ENCODE peak calls at places on chromosomes 3 and 15, in five cellular contexts. X is H1, J is HCT116, M is GM12878, F is A549. S is an unnamed sample.

GRCh38 chr3:129775870-129776269 is 117.6 kb downstream of the TMCC1 start:
- DNase-seq in X (no peak), J (no peak), M (no peak), F (no peak), S (no peak)

GRCh38 chr3:127831723-127832172 is 9.4 kb upstream of the MGLL start:
- DNase-seq in X (peak; percentile 82), J (no peak), M (no peak), F (no peak), S (peak; percentile 67)

GRCh38 chr15:70241561-70242320 is 144.0 kb upstream of the TLE3 start:
- DNase-seq in X (no peak), J (no peak), M (no peak), F (no peak), S (peak; percentile 73)

GRCh38 chr15:67094001-67094826 is 28.8 kb downstream of the SMAD3 start:
- DNase-seq in X (no peak), J (no peak), M (no peak), F (no peak), S (peak; percentile 54)

GRCh38 chr3:127264292-127264691 is 23.6 kb downstream of the PRR20G start:
- DNase-seq in X (no peak), J (no peak), M (no peak), F (peak; percentile 7), S (no peak)

GRCh38 chr3:195159819-195160175 is 111.2 kb downstream of the XXYLT1 start:
- DNase-seq in X (no peak), J (no peak), M (no peak), F (no peak), S (no peak)

GRCh38 chr3:13866406-13866965 is 13.4 kb downstream of the WNT7A start:
- DNase-seq in X (no peak), J (no peak), M (no peak), F (no peak), S (peak; percentile 22)

GRCh38 chr3:164608554-164609276 is 469.6 kb downstream of the SI start:
- DNase-seq in X (no peak), J (no peak), M (no peak), F (no peak), S (no peak)

DNA sequence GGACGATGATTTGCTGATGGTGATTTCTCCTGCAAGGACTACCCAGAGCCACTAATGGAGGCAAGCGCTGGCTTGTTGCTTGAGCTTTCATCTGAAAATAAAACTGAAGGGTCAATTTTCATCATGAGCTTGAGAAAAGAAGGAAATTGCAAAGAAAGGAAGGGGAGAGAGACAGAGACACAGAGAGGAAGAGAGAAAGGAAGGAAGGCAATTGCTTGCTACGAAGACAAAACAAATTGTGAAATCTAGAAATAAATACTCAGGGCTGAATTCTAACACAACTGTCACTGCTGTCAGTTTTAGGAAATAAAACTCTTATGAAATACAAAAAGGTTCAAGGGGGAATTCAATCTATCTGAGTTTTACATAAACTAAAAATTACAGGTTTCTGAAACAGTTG is 36.7 kb downstream of the FOXP1 start:
- DNase-seq in X (no peak), J (no peak), M (no peak), F (no peak), S (peak; percentile 47)
- H3K4me3 ChIP-seq in X (no peak overlapping the region), J (no peak overlapping the region), M (no peak overlapping the region), F (no peak overlapping the region), S (no peak overlapping the region)

GRCh38 chr3:119405315-119405714 is 58.1 kb downstream of the TMEM39A start:
- DNase-seq in X (no peak), J (no peak), M (no peak), F (no peak), S (no peak)
- TF ChIP-seq MAX in X (no peak), J (no peak), M (no peak), F (no peak), S (no peak)

GRCh38 chr3:10115326-10116137 is at the start of gene BRK1:
- DNase-seq in X (peak; percentile 85), J (peak; percentile 91), M (peak; percentile 94), F (peak; percentile 98), S (peak; percentile 97)
- TF ChIP-seq CTCF in X (no peak), J (no peak), M (no peak), F (no peak), S (no peak)

DNA sequence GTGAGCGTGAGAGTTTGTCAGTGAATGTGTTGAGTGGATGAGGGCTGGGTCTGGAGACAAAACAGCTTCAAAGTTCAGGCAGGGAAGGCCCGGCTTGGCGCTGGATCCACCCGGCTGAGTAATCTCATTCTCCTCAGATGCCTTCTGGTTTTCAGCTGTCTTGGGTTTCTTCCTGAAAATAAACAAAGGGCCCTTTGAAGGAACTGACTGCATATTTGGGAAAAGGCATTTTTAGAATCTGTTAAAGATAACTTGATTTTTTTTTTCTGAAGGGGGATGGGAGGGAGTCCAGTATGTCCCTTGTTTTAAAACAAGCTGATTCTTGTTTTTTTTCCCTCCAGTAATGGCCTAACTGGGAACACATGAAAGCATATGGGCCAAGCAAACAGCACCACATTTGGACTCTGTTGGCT is 86.4 kb downstream of the TIGIT start:
- DNase-seq in X (no peak), J (peak; percentile 44), M (no peak), F (no peak), S (no peak)
- H3K4me3 ChIP-seq in X (no peak overlapping the region), J (no peak overlapping the region), M (no peak overlapping the region), F (no peak overlapping the region), S (no peak overlapping the region)

GRCh38 chr15:69127226-69127625 is 33.2 kb upstream of the GLCE start:
- DNase-seq in X (no peak), J (no peak), M (no peak), F (no peak), S (no peak)

GRCh38 chr15:69121198-69121828 is 39.1 kb upstream of the GLCE start:
- DNase-seq in X (no peak), J (no peak), M (no peak), F (no peak), S (no peak)

GRCh38 chr15:69126054-69126469 is 34.4 kb upstream of the GLCE start:
- DNase-seq in X (no peak), J (no peak), M (no peak), F (no peak), S (peak; percentile 53)

GRCh38 chr15:69129026-69129385 is 31.4 kb upstream of the GLCE start:
- DNase-seq in X (no peak), J (no peak), M (no peak), F (no peak), S (no peak)

GRCh38 chr15:69125236-69125635 is 35.2 kb upstream of the GLCE start:
- DNase-seq in X (no peak), J (no peak), M (no peak), F (no peak), S (no peak)
- TF ChIP-seq MAX in X (no peak), J (no peak), M (no peak), F (no peak), S (no peak)

GRCh38 chr3:10514407-10515069 is 9.2 kb upstream of the ATP2B2 start:
- DNase-seq in X (no peak), J (no peak), M (no peak), F (no peak), S (peak; percentile 16)
- TF ChIP-seq CTCF in X (no peak), J (no peak), M (no peak), F (no peak), S (no peak)

S was measured in NB4.